ENCODE peak calls at places on chromosomes 2 and 18, in eight cellular contexts. E is RWPE1; M is naive thymus-derived CD4-positive, alpha-beta T cell; D is neural progenitor cell; O is IMR-90; N is effector CD4-positive, alpha-beta T cell; K is HS-5; L is foreskin fibroblast. F is an unnamed sample.

GRCh38 chr2:177172034-177172880 is 40.3 kb upstream of the HNRNPA3 start:
- DNase-seq in E (peak; percentile 78), M (no peak), D (no peak), O (peak; percentile 82), N (no peak), K (peak; percentile 82), L (peak; percentile 80), F (no peak)

GRCh38 chr18:72605350-72605749 is 61.2 kb upstream of the CBLN2 start:
- DNase-seq in E (no peak), M (no peak), D (no peak), O (no peak), N (no peak), K (no peak), L (no peak), F (no peak)

GRCh38 chr2:191171708-191172355 is 21.0 kb upstream of the STAT4 start:
- DNase-seq in E (peak; percentile 85), M (no peak), D (peak; percentile 24), O (peak; percentile 97), N (no peak), K (peak; percentile 100), L (peak; percentile 96), F (no peak)

GRCh38 chr2:38600242-38600891 is 2.4 kb downstream of the HNRNPLL start:
- DNase-seq in E (no peak), M (no peak), D (peak; percentile 50), O (no peak), N (no peak), K (no peak), L (peak; percentile 32), F (no peak)

GRCh38 chr18:24734058-24734457 is 273.6 kb downstream of the HRH4 start:
- DNase-seq in E (no peak), M (no peak), D (peak; percentile 65), O (no peak), N (no peak), K (no peak), L (peak; percentile 8), F (no peak)

GRCh38 chr2:219378167-219378851 is 9.4 kb downstream of the DNPEP start:
- DNase-seq in E (no peak), M (no peak), D (peak; percentile 76), O (no peak), N (no peak), K (no peak), L (no peak), F (no peak)

GRCh38 chr2:36329746-36330145 is 25.8 kb upstream of the CRIM1 start:
- DNase-seq in E (peak; percentile 12), M (no peak), D (no peak), O (peak; percentile 80), N (no peak), K (peak; percentile 71), L (peak; percentile 50), F (no peak)

GRCh38 chr2:21819475-21819874 is 695.7 kb downstream of the TDRD15 start:
- DNase-seq in E (no peak), M (no peak), D (no peak), O (peak; percentile 83), N (no peak), K (peak; percentile 5), L (peak; percentile 57), F (no peak)

GRCh38 chr18:62999392-62999791 is 284.1 kb downstream of the PHLPP1 start:
- DNase-seq in E (no peak), M (no peak), D (no peak), O (peak; percentile 26), N (no peak), K (no peak), L (peak; percentile 15), F (no peak)

GRCh38 chr2:98383166-98383565 is 36.9 kb downstream of the CNGA3 start:
- DNase-seq in E (no peak), M (no peak), D (no peak), O (no peak), N (no peak), K (no peak), L (no peak), F (no peak)

GRCh38 chr18:6509417-6510198 is 94.9 kb upstream of the L3MBTL4 start:
- DNase-seq in E (no peak), M (no peak), D (peak; percentile 4), O (no peak), N (no peak), K (no peak), L (peak; percentile 19), F (no peak)

GRCh38 chr2:23939054-23939436 is 1.2 kb upstream of the UBXN2A start:
- DNase-seq in E (no peak), M (no peak), D (no peak), O (peak; percentile 41), N (no peak), K (no peak), L (peak; percentile 58), F (no peak)

GRCh38 chr18:21599585-21600525 is 649 bp downstream of the ESCO1 start:
- DNase-seq in E (peak; percentile 57), M (peak; percentile 13), D (peak; percentile 87), O (peak; percentile 9), N (no peak), K (no peak), L (peak; percentile 65), F (peak; percentile 78)

GRCh38 chr2:67846341-67847070 is 216.3 kb downstream of the C1D start:
- DNase-seq in E (peak; percentile 92), M (no peak), D (peak; percentile 84), O (peak; percentile 98), N (no peak), K (peak; percentile 63), L (peak; percentile 94), F (peak; percentile 86)

GRCh38 chr2:165079432-165079831 is 124.1 kb upstream of the SLC38A11 start:
- DNase-seq in E (no peak), M (no peak), D (no peak), O (no peak), N (no peak), K (no peak), L (no peak), F (no peak)

GRCh38 chr2:224860786-224861185 is 144.6 kb upstream of the CCDC195 start:
- DNase-seq in E (peak; percentile 16), M (no peak), D (no peak), O (no peak), N (no peak), K (no peak), L (no peak), F (no peak)

GRCh38 chr2:11187083-11187619 is 31.9 kb downstream of the SLC66A3 start:
- DNase-seq in E (no peak), M (no peak), D (no peak), O (peak; percentile 77), N (no peak), K (peak; percentile 26), L (peak; percentile 82), F (no peak)

F was measured in right cardiac atrium.